ENCODE peak calls at places on chromosomes 1 and 21, in eight cellular contexts. C, T, Q, Y, W, N, V and F are unnamed samples.

GRCh38 chr1:77664923-77665516 is 17.4 kb downstream of the ZZZ3 start:
- DNase-seq in Y (no peak), Q (no peak), C (no peak), T (no peak), V (no peak), W (no peak), N (no peak), F (no peak)

GRCh38 chr1:23613191-23614126 is 54.2 kb upstream of the ID3 start:
- DNase-seq in W (no peak), N (no peak), V (no peak), T (peak; percentile 75), Y (no peak), Q (no peak), C (no peak), F (no peak)

GRCh38 chr1:78728359-78728758 is 78.7 kb downstream of the IFI44 start:
- DNase-seq in Q (no peak), T (no peak), C (no peak), N (no peak), W (no peak), Y (no peak), V (no peak), F (no peak)

GRCh38 chr1:15027515-15027948 is 126.0 kb upstream of the TMEM51 start:
- DNase-seq in C (peak; percentile 60), W (peak; percentile 81), Q (peak; percentile 67), N (peak; percentile 84), Y (peak; percentile 73), V (peak; percentile 54), T (no peak), F (peak; percentile 83)

GRCh38 chr1:167439301-167439988 is 78.9 kb downstream of the CD247 start:
- DNase-seq in Q (peak; percentile 87), W (peak; percentile 36), N (no peak), V (no peak), Y (no peak), T (peak; percentile 61), C (no peak), F (no peak)

GRCh38 chr1:43205671-43206070 is 33.5 kb downstream of the CFAP57 start:
- DNase-seq in W (no peak), T (no peak), Q (no peak), V (no peak), N (no peak), C (no peak), Y (no peak), F (no peak)

GRCh38 chr1:209207701-209208286 is 375.7 kb upstream of the CAMK1G start:
- DNase-seq in C (peak; percentile 55), Y (peak; percentile 56), W (peak; percentile 66), V (peak; percentile 59), T (peak; percentile 88), N (peak; percentile 79), Q (peak; percentile 92), F (peak; percentile 87)

GRCh38 chr21:38080888-38081287 is 164.6 kb upstream of the KCNJ6 start:
- DNase-seq in W (no peak), N (no peak), V (peak; percentile 15), Q (no peak), Y (no peak), T (no peak), C (no peak), F (no peak)

GRCh38 chr1:147292635-147293251 is 50.3 kb downstream of the CHD1L start:
- DNase-seq in Y (no peak), V (no peak), Q (no peak), W (no peak), T (no peak), C (peak; percentile 27), N (no peak), F (no peak)

GRCh38 chr1:241115784-241116183 is 241.2 kb downstream of the RGS7 start:
- DNase-seq in W (no peak), Y (no peak), C (no peak), V (no peak), N (no peak), Q (no peak), T (no peak), F (no peak)

GRCh38 chr21:41196990-41197389 is 29.0 kb downstream of the BACE2 start:
- DNase-seq in N (no peak), C (no peak), T (no peak), W (no peak), Y (no peak), V (no peak), Q (no peak), F (no peak)

DNA sequence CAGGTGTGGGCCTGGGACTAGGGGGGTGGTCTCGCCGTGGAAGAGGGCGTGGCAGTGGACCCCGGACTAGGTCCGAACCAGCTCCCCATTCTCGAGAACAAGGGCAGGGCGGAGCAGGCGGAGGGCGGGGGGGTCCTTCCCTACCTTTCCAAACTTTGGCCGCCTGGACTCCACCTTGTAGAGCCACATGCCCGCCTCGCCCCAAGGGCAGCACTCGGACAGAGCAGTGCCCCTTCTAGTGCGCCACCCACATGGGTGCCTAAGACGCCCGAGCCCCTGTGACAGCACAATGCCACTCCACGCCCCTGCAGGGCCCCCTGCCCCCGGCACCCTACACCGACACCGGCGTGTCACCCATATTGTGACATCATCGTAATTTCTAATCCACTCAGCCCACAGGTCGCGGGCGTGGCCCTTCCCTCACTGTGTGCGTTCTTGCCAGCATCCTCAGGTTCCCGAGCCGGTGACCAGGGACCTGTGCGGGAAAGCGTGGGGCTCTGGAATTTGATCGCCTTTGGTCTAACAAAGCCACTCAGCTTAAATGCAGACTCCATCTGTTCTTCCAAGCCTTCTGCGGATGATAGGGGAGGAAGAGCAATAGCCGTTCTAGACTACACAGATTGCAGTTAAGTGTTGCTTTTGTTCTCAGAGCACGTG is 553 bp upstream of the STMN1 start:
- DNase-seq in Q (peak; percentile 74), T (no peak), N (no peak), Y (no peak), V (no peak), W (no peak), C (no peak), F (no peak)
- H3K27ac ChIP-seq in Q (no peak overlapping the region), T (no peak overlapping the region), N (peak overlapping the region; percentile 78), Y (no peak overlapping the region), V (peak overlapping the region; percentile 63), W (peak overlapping the region; percentile 91), C (peak overlapping the region; percentile 52), F (no peak overlapping the region)

GRCh38 chr1:234409328-234409727 is 36.1 kb downstream of the COA6 start:
- DNase-seq in W (no peak), Q (no peak), V (no peak), T (no peak), C (no peak), N (no peak), Y (no peak), F (no peak)
- TF ChIP-seq CTCF in W (no peak), Q (peak; percentile 29), V (no peak), T (no peak), C (no peak), N (no peak), Y (no peak), F (no peak)

DNA sequence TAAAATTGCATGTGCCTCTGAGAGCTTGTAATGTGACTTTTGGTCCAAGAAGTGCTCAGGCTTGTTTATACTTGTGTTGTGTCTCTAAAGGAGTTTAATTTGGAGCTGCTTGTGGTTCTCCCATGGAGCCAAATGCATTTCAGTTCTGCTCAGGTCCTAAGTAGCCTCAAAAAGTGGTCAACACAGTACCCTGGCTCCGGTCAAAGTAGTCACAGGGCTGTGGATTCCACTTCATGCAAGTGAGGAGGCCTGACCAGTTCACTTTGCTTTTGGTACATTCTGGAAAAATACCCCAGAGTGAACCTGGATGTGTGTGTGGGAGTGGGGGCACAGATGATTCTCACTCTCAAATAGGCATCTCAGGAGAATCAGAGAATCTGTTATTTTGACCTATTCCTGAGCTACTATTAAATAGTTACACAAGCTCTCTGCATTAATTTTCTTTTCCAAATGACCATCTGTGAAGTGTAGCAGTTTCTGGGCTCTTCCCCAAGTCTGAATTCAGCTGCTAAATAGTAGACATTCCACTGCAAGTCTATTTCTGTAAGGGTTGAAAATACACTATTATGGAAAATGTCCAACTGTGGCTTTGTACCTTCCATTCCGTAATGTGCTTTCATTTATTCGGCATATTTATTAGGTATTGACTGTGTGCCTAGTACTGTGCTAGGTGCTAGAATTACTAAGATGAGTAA is 31.7 kb upstream of the AGO1 start:
- DNase-seq in C (peak; percentile 36), V (no peak), N (no peak), Y (no peak), W (no peak), Q (no peak), T (no peak), F (no peak)
- H3K27ac ChIP-seq in C (peak overlapping the region; percentile 84), V (peak overlapping the region; percentile 81), N (peak overlapping the region; percentile 82), Y (no peak overlapping the region), W (no peak overlapping the region), Q (no peak overlapping the region), T (no peak overlapping the region), F (no peak overlapping the region)

GRCh38 chr1:116841569-116842364 is 67.9 kb upstream of the PTGFRN start:
- DNase-seq in Y (no peak), C (no peak), N (no peak), T (no peak), V (no peak), Q (no peak), W (no peak), F (no peak)

GRCh38 chr1:116847175-116847574 is 62.5 kb upstream of the PTGFRN start:
- DNase-seq in V (no peak), N (no peak), W (no peak), Y (no peak), C (no peak), T (no peak), Q (no peak), F (no peak)

GRCh38 chr1:116847688-116848531 is 61.8 kb upstream of the PTGFRN start:
- DNase-seq in Y (no peak), Q (no peak), T (no peak), V (peak; percentile 65), W (no peak), C (peak; percentile 68), N (peak; percentile 90), F (no peak)

GRCh38 chr1:116844775-116845174 is 64.9 kb upstream of the PTGFRN start:
- DNase-seq in T (no peak), C (no peak), W (no peak), Q (no peak), Y (no peak), N (no peak), V (no peak), F (no peak)

GRCh38 chr1:116842654-116843053 is 67.1 kb upstream of the PTGFRN start:
- DNase-seq in Q (no peak), N (no peak), W (no peak), C (no peak), Y (no peak), V (no peak), T (no peak), F (no peak)
- TF ChIP-seq CTCF in Q (no peak), N (no peak), W (no peak), C (peak; percentile 26), Y (no peak), V (no peak), T (no peak), F (no peak)